ENCODE peak calls at places on chromosomes 13 and 19, in five cellular contexts. One of them, this sample, is unnamed.

GRCh38 chr19:13151605-13152355 is 1.6 kb downstream of the IER2 start:
- DNase-seq in mammary epithelial cell: peak; percentile 95
- DNase-seq in fibroblast of mammary gland: peak; percentile 95
- DNase-seq in BE2C: peak; percentile 97
- DNase-seq in IMR-90: peak; percentile 96
- DNase-seq in this sample: peak; percentile 96

GRCh38 chr13:97946951-97947588 is 6.4 kb upstream of the IPO5 start:
- DNase-seq in mammary epithelial cell: peak; percentile 71
- DNase-seq in fibroblast of mammary gland: peak; percentile 91
- DNase-seq in BE2C: no peak
- DNase-seq in IMR-90: peak; percentile 90
- DNase-seq in this sample: peak; percentile 86

GRCh38 chr13:73672492-73672891 is 461.7 kb downstream of the KLF12 start:
- DNase-seq in mammary epithelial cell: peak; percentile 47
- DNase-seq in fibroblast of mammary gland: no peak
- DNase-seq in BE2C: no peak
- DNase-seq in IMR-90: no peak
- DNase-seq in this sample: no peak

GRCh38 chr19:19860756-19861390 is 4.8 kb upstream of the ZNF253 start:
- DNase-seq in mammary epithelial cell: no peak
- DNase-seq in fibroblast of mammary gland: no peak
- DNase-seq in BE2C: no peak
- DNase-seq in IMR-90: no peak
- DNase-seq in this sample: no peak

GRCh38 chr13:51839711-51840110 is 5.3 kb downstream of the TMEM272 start:
- DNase-seq in mammary epithelial cell: no peak
- DNase-seq in fibroblast of mammary gland: no peak
- DNase-seq in BE2C: no peak
- DNase-seq in IMR-90: no peak
- DNase-seq in this sample: no peak

GRCh38 chr13:76667551-76667950 is 218.7 kb downstream of the KCTD12 start:
- DNase-seq in mammary epithelial cell: peak; percentile 16
- DNase-seq in fibroblast of mammary gland: peak; percentile 74
- DNase-seq in BE2C: peak; percentile 19
- DNase-seq in IMR-90: peak; percentile 77
- DNase-seq in this sample: peak; percentile 82

GRCh38 chr19:49331616-49332055 is 3.6 kb upstream of the CD37 start:
- DNase-seq in mammary epithelial cell: peak; percentile 51
- DNase-seq in fibroblast of mammary gland: peak; percentile 68
- DNase-seq in BE2C: peak; percentile 35
- DNase-seq in IMR-90: peak; percentile 57
- DNase-seq in this sample: peak; percentile 64

GRCh38 chr19:40502647-40503046 is 35.8 kb downstream of the SPTBN4 start:
- DNase-seq in mammary epithelial cell: no peak
- DNase-seq in fibroblast of mammary gland: no peak
- DNase-seq in BE2C: no peak
- DNase-seq in IMR-90: no peak
- DNase-seq in this sample: no peak

GRCh38 chr19:51024924-51025323 is 1.5 kb downstream of the KLK11 start:
- DNase-seq in mammary epithelial cell: no peak
- DNase-seq in fibroblast of mammary gland: no peak
- DNase-seq in BE2C: no peak
- DNase-seq in IMR-90: no peak
- DNase-seq in this sample: no peak

GRCh38 chr19:1354496-1355257 is 29.0 kb upstream of the NDUFS7 start:
- DNase-seq in mammary epithelial cell: peak; percentile 84
- DNase-seq in fibroblast of mammary gland: peak; percentile 77
- DNase-seq in BE2C: peak; percentile 92
- DNase-seq in IMR-90: peak; percentile 80
- DNase-seq in this sample: peak; percentile 87

GRCh38 chr19:3576696-3577443 is 4.1 kb downstream of the HMG20B start:
- DNase-seq in mammary epithelial cell: no peak
- DNase-seq in fibroblast of mammary gland: peak; percentile 79
- DNase-seq in BE2C: peak; percentile 89
- DNase-seq in IMR-90: peak; percentile 43
- DNase-seq in this sample: peak; percentile 51

GRCh38 chr19:48274173-48274572 is 4.3 kb downstream of the ZNF114 start:
- DNase-seq in mammary epithelial cell: no peak
- DNase-seq in fibroblast of mammary gland: peak; percentile 52
- DNase-seq in BE2C: no peak
- DNase-seq in IMR-90: peak; percentile 40
- DNase-seq in this sample: peak; percentile 24

GRCh38 chr19:47081095-47081494 is 32.5 kb downstream of the ZC3H4 start:
- DNase-seq in mammary epithelial cell: no peak
- DNase-seq in fibroblast of mammary gland: no peak
- DNase-seq in BE2C: no peak
- DNase-seq in IMR-90: no peak
- DNase-seq in this sample: no peak

GRCh38 chr13:78701383-78701782 is 42.4 kb upstream of the OBI1 start:
- DNase-seq in mammary epithelial cell: no peak
- DNase-seq in fibroblast of mammary gland: no peak
- DNase-seq in BE2C: no peak
- DNase-seq in IMR-90: no peak
- DNase-seq in this sample: no peak

GRCh38 chr13:30334663-30335386 is 27.5 kb upstream of the KATNAL1 start:
- DNase-seq in mammary epithelial cell: no peak
- DNase-seq in fibroblast of mammary gland: peak; percentile 37
- DNase-seq in BE2C: peak; percentile 49
- DNase-seq in IMR-90: peak; percentile 4
- DNase-seq in this sample: no peak

GRCh38 chr13:53142301-53142700 is 113.7 kb downstream of the OLFM4 start:
- DNase-seq in mammary epithelial cell: no peak
- DNase-seq in fibroblast of mammary gland: no peak
- DNase-seq in BE2C: no peak
- DNase-seq in IMR-90: peak; percentile 30
- DNase-seq in this sample: no peak

GRCh38 chr19:45792482-45793177 is at the start of gene DMWD:
- DNase-seq in mammary epithelial cell: peak; percentile 97
- DNase-seq in fibroblast of mammary gland: peak; percentile 97
- DNase-seq in BE2C: peak; percentile 100
- DNase-seq in IMR-90: peak; percentile 98
- DNase-seq in this sample: peak; percentile 98

GRCh38 chr19:40598121-40598917 is 2.9 kb upstream of the LTBP4 start:
- DNase-seq in mammary epithelial cell: peak; percentile 70
- DNase-seq in fibroblast of mammary gland: peak; percentile 82
- DNase-seq in BE2C: peak; percentile 91
- DNase-seq in IMR-90: peak; percentile 87
- DNase-seq in this sample: peak; percentile 79

GRCh38 chr13:91347996-91348905 is 764 bp downstream of the MIR17HG start:
- DNase-seq in mammary epithelial cell: peak; percentile 26
- DNase-seq in fibroblast of mammary gland: no peak
- DNase-seq in BE2C: peak; percentile 55
- DNase-seq in IMR-90: no peak
- DNase-seq in this sample: peak; percentile 20

GRCh38 chr13:50365683-50366391 is 350.6 kb downstream of the KCNRG start:
- DNase-seq in mammary epithelial cell: peak; percentile 71
- DNase-seq in fibroblast of mammary gland: no peak
- DNase-seq in BE2C: no peak
- DNase-seq in IMR-90: no peak
- DNase-seq in this sample: peak; percentile 43

GRCh38 chr19:18328340-18329034 is 5.6 kb upstream of the LSM4 start:
- DNase-seq in mammary epithelial cell: peak; percentile 97
- DNase-seq in fibroblast of mammary gland: peak; percentile 98
- DNase-seq in BE2C: peak; percentile 91
- DNase-seq in IMR-90: peak; percentile 97
- DNase-seq in this sample: peak; percentile 95

GRCh38 chr19:45507864-45508680 is 793 bp downstream of the VASP start:
- DNase-seq in mammary epithelial cell: no peak
- DNase-seq in fibroblast of mammary gland: no peak
- DNase-seq in BE2C: no peak
- DNase-seq in IMR-90: no peak
- DNase-seq in this sample: peak; percentile 61

GRCh38 chr19:7013678-7014077 is 7.6 kb downstream of the MBD3L2B start:
- DNase-seq in mammary epithelial cell: peak; percentile 73
- DNase-seq in fibroblast of mammary gland: peak; percentile 27
- DNase-seq in BE2C: no peak
- DNase-seq in IMR-90: no peak
- DNase-seq in this sample: no peak

GRCh38 chr13:42574011-42574410 is at the start of gene TNFSF11:
- DNase-seq in mammary epithelial cell: no peak
- DNase-seq in fibroblast of mammary gland: no peak
- DNase-seq in BE2C: no peak
- DNase-seq in IMR-90: no peak
- DNase-seq in this sample: no peak

GRCh38 chr13:46613409-46614049 is 60.6 kb downstream of the LRCH1 start:
- DNase-seq in mammary epithelial cell: no peak
- DNase-seq in fibroblast of mammary gland: peak; percentile 14
- DNase-seq in BE2C: no peak
- DNase-seq in IMR-90: peak; percentile 40
- DNase-seq in this sample: no peak

GRCh38 chr13:94583926-94584325 is 12.0 kb downstream of the TGDS start:
- DNase-seq in mammary epithelial cell: no peak
- DNase-seq in fibroblast of mammary gland: peak; percentile 60
- DNase-seq in BE2C: no peak
- DNase-seq in IMR-90: no peak
- DNase-seq in this sample: no peak

GRCh38 chr19:18173054-18173571 is 500 bp upstream of the IFI30 start:
- DNase-seq in mammary epithelial cell: no peak
- DNase-seq in fibroblast of mammary gland: peak; percentile 71
- DNase-seq in BE2C: no peak
- DNase-seq in IMR-90: no peak
- DNase-seq in this sample: no peak

GRCh38 chr13:48504606-48505369 is 28.1 kb downstream of the RCBTB2 start:
- DNase-seq in mammary epithelial cell: peak; percentile 42
- DNase-seq in fibroblast of mammary gland: no peak
- DNase-seq in BE2C: no peak
- DNase-seq in IMR-90: no peak
- DNase-seq in this sample: no peak
- TF ChIP-seq CTCF in mammary epithelial cell: peak; percentile 34
- TF ChIP-seq CTCF in fibroblast of mammary gland: no peak
- TF ChIP-seq CTCF in BE2C: no peak
- TF ChIP-seq CTCF in IMR-90: no peak
- TF ChIP-seq CTCF in this sample: no peak

DNA sequence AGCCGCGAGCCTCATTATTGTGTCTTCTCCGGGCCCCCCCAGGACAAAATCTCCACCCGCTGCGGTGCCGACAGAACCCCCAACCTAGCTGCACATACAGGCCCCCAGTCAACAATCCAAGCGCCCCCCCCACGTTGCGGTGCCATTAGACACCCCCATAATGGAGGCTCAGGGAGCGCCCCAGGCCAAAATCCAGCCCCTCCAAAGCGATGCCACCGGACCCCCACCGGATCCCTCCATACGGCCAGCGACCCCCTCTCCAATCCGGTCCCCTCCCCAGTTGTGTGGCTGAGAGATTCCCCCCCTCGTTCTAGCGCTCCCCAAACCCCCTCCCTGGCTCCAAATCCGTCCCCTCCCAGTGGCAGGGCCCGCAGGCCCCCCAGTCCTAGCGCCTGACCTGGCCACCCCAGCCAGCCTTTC is 21.5 kb upstream of the SEMA6B start:
- DNase-seq in mammary epithelial cell: no peak
- DNase-seq in fibroblast of mammary gland: no peak
- DNase-seq in BE2C: no peak
- DNase-seq in IMR-90: no peak
- DNase-seq in this sample: no peak
- H3K4me3 ChIP-seq in mammary epithelial cell: no peak overlapping the region
- H3K4me3 ChIP-seq in fibroblast of mammary gland: no peak overlapping the region
- H3K4me3 ChIP-seq in BE2C: no peak overlapping the region
- H3K4me3 ChIP-seq in IMR-90: no peak overlapping the region
- H3K4me3 ChIP-seq in this sample: no peak overlapping the region

GRCh38 chr19:6000228-6000847 is 22.4 kb upstream of the RANBP3 start:
- DNase-seq in mammary epithelial cell: no peak
- DNase-seq in fibroblast of mammary gland: no peak
- DNase-seq in BE2C: no peak
- DNase-seq in IMR-90: no peak
- DNase-seq in this sample: no peak

GRCh38 chr19:5999693-6000092 is 21.8 kb upstream of the RANBP3 start:
- DNase-seq in mammary epithelial cell: no peak
- DNase-seq in fibroblast of mammary gland: no peak
- DNase-seq in BE2C: no peak
- DNase-seq in IMR-90: no peak
- DNase-seq in this sample: no peak

GRCh38 chr19:6005321-6006069 is 27.6 kb upstream of the RANBP3 start:
- DNase-seq in mammary epithelial cell: no peak
- DNase-seq in fibroblast of mammary gland: no peak
- DNase-seq in BE2C: no peak
- DNase-seq in IMR-90: no peak
- DNase-seq in this sample: no peak

GRCh38 chr19:6003976-6004375 is 26.0 kb upstream of the RANBP3 start:
- DNase-seq in mammary epithelial cell: no peak
- DNase-seq in fibroblast of mammary gland: no peak
- DNase-seq in BE2C: no peak
- DNase-seq in IMR-90: no peak
- DNase-seq in this sample: no peak

GRCh38 chr19:6002591-6002990 is 24.7 kb upstream of the RANBP3 start:
- DNase-seq in mammary epithelial cell: no peak
- DNase-seq in fibroblast of mammary gland: no peak
- DNase-seq in BE2C: no peak
- DNase-seq in IMR-90: no peak
- DNase-seq in this sample: no peak
- TF ChIP-seq CTCF in mammary epithelial cell: no peak
- TF ChIP-seq CTCF in fibroblast of mammary gland: no peak
- TF ChIP-seq CTCF in BE2C: no peak
- TF ChIP-seq CTCF in IMR-90: no peak
- TF ChIP-seq CTCF in this sample: no peak

GRCh38 chr13:44158741-44159632 is 214.6 kb upstream of the SERP2 start:
- DNase-seq in mammary epithelial cell: no peak
- DNase-seq in fibroblast of mammary gland: no peak
- DNase-seq in BE2C: no peak
- DNase-seq in IMR-90: no peak
- DNase-seq in this sample: no peak

GRCh38 chr13:44158055-44158655 is 215.5 kb upstream of the SERP2 start:
- DNase-seq in mammary epithelial cell: no peak
- DNase-seq in fibroblast of mammary gland: no peak
- DNase-seq in BE2C: no peak
- DNase-seq in IMR-90: no peak
- DNase-seq in this sample: no peak

GRCh38 chr13:44159633-44160279 is 213.9 kb upstream of the SERP2 start:
- DNase-seq in mammary epithelial cell: peak; percentile 98
- DNase-seq in fibroblast of mammary gland: peak; percentile 11
- DNase-seq in BE2C: no peak
- DNase-seq in IMR-90: no peak
- DNase-seq in this sample: peak; percentile 31

GRCh38 chr13:44163108-44163507 is 210.5 kb upstream of the SERP2 start:
- DNase-seq in mammary epithelial cell: no peak
- DNase-seq in fibroblast of mammary gland: no peak
- DNase-seq in BE2C: no peak
- DNase-seq in IMR-90: no peak
- DNase-seq in this sample: no peak

DNA sequence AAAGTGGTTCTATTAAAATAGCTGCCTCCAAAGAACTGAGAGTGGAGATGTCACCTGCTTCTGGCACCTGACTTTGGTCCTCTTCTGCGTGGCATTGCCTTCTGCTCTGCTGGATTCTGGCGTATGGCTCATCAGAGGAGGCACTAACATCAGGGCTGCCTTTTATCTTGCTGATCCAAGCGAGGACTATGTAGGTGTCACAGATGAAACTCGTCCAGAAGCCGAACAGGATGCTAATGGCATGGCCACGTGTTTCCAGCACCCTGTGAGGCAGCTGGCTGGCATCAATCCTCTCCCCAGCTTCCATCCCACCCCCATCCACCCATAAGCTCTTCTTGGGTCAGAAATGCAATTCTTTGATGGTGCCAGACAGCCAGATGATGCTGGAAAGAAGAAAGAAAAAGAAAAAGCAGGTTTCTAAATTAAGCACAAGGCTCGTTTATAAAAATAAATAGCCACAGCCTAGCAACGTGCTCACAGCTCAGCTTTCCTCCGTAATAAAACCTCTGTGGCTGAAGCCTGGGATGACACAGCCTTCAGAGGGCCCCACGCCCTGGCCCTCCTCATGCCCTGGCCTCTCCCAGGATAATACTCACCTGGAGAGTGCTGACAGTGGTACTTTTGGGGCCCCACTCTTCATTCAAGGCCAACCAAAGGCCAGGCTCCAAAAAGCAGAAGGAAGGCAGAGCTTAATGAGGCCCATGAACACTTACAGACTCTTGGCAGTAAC is 212.9 kb upstream of the SERP2 start:
- DNase-seq in mammary epithelial cell: peak; percentile 72
- DNase-seq in fibroblast of mammary gland: no peak
- DNase-seq in BE2C: no peak
- DNase-seq in IMR-90: peak; percentile 15
- DNase-seq in this sample: no peak
- H3K4me3 ChIP-seq in mammary epithelial cell: no peak overlapping the region
- H3K4me3 ChIP-seq in fibroblast of mammary gland: no peak overlapping the region
- H3K4me3 ChIP-seq in BE2C: no peak overlapping the region
- H3K4me3 ChIP-seq in IMR-90: no peak overlapping the region
- H3K4me3 ChIP-seq in this sample: no peak overlapping the region

This sample was measured in foreskin fibroblast.